ENCODE peak calls at places on chromosomes 2 and 18, in seven cellular contexts. K is GM12865, X is lower lobe of right lung, L is left lung, P is A673, A is GM23338, B is astrocyte of the cerebellum. N is an unnamed sample.
A peak's percentile ranks its signal among the peaks of the same experiment; 100 is the strongest.

GRCh38 chr2:122749347-122749850 is 993.9 kb downstream of the TSN start:
- DNase-seq in P (peak; percentile 25), K (no peak), L (no peak), X (no peak), B (no peak), A (no peak), N (no peak)

GRCh38 chr2:170332676-170333402 is 154.9 kb downstream of the MYO3B start:
- DNase-seq in B (no peak), L (no peak), X (no peak), P (no peak), A (no peak), K (no peak), N (no peak)

GRCh38 chr2:239519081-239519920 is 118.5 kb upstream of the HDAC4 start:
- DNase-seq in X (peak; percentile 52), B (no peak), K (no peak), L (no peak), A (no peak), P (no peak), N (no peak)

GRCh38 chr18:48408727-48409590 is at the start of gene ZBTB7C:
- DNase-seq in L (peak; percentile 85), K (no peak), X (peak; percentile 57), B (no peak), P (peak; percentile 37), A (peak; percentile 65), N (peak; percentile 13)

GRCh38 chr2:237500681-237501424 is 13.8 kb downstream of the MLPH start:
- DNase-seq in B (peak; percentile 99), K (no peak), A (no peak), L (no peak), P (peak; percentile 83), X (no peak), N (no peak)

GRCh38 chr2:28736034-28736433 is 15.6 kb upstream of the PPP1CB start:
- DNase-seq in P (no peak), K (no peak), X (peak; percentile 68), L (no peak), A (no peak), B (no peak), N (no peak)

GRCh38 chr2:11921030-11921583 is 174.7 kb downstream of the LPIN1 start:
- DNase-seq in L (no peak), B (no peak), X (no peak), P (no peak), A (peak; percentile 19), K (no peak), N (no peak)

GRCh38 chr2:222919841-222920609 is 59.2 kb downstream of the ACSL3 start:
- DNase-seq in A (no peak), K (no peak), X (no peak), L (no peak), B (peak; percentile 63), P (no peak), N (no peak)

GRCh38 chr2:39216495-39217191 is 27.1 kb downstream of the CDKL4 start:
- DNase-seq in L (no peak), X (no peak), B (no peak), K (no peak), P (no peak), A (no peak), N (peak; percentile 67)
- TF ChIP-seq CTCF in L (no peak), X (no peak), B (no peak), K (no peak), P (no peak), A (no peak), N (no peak)

DNA sequence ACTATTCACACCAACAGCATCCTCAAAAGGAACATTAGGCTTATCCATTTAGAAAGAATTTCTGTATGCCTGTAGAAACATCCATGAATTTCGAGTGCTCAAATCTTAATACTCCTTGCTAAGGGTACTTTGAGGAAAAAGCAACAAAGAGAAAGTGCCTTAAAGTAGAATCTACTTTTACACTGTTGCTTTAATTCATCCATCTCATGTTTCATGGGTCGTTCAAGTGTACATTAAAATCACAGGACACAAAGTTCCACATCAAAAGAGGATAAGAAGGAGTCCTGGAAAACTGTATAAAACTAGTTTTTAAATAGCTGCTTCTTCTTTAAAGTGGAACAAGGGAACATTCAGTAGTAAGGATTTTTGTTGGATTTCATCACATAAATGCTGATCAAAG is 54.5 kb downstream of the LRP1B start:
- DNase-seq in A (no peak), L (no peak), K (no peak), P (no peak), B (no peak), X (no peak), N (no peak)
- TF ChIP-seq CTCF in A (no peak), L (no peak), K (no peak), P (no peak), B (no peak), X (no peak), N (no peak)

DNA sequence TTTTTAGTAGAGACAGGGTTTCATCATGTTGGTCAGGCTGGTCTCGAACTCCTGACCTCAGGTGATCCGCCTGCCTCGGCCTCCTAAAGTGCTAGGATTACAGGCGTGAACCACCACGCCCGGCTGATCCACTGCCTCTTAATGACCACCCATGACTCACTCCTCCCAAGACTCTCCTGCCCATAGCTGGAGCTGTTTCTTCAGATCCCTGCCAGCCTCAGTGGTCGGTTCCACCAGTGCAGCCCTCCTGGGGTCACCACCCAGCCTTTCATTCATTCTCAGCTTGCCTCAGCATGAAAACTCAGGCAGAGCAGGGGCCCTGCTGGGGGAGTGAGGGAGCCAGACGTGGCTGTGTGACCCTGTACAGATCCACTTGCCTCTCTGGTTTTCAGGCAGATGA is 12.5 kb downstream of the KCNIP3 start:
- DNase-seq in A (no peak), X (no peak), P (no peak), K (no peak), L (no peak), B (no peak), N (no peak)
- TF ChIP-seq CTCF in A (no peak), X (no peak), P (no peak), K (no peak), L (no peak), B (no peak), N (no peak)

GRCh38 chr2:101788995-101789970 is 91.8 kb downstream of the MAP4K4 start:
- DNase-seq in A (no peak), P (no peak), L (no peak), X (no peak), K (no peak), B (no peak), N (no peak)
- TF ChIP-seq CTCF in A (no peak), P (no peak), L (no peak), X (no peak), K (no peak), B (no peak), N (no peak)

GRCh38 chr2:215736653-215737290 is 276.6 kb downstream of the MREG start:
- DNase-seq in A (peak; percentile 77), X (no peak), P (no peak), L (no peak), B (no peak), K (no peak), N (no peak)
- TF ChIP-seq CTCF in A (peak; percentile 59), X (no peak), P (no peak), L (no peak), B (peak; percentile 30), K (no peak), N (no peak)

GRCh38 chr2:233010569-233011267 is 2.3 kb downstream of the NGEF start:
- DNase-seq in A (no peak), B (no peak), K (no peak), P (no peak), L (no peak), X (no peak), N (no peak)
- TF ChIP-seq CTCF in A (no peak), B (no peak), K (no peak), P (no peak), L (no peak), X (no peak), N (no peak)

DNA sequence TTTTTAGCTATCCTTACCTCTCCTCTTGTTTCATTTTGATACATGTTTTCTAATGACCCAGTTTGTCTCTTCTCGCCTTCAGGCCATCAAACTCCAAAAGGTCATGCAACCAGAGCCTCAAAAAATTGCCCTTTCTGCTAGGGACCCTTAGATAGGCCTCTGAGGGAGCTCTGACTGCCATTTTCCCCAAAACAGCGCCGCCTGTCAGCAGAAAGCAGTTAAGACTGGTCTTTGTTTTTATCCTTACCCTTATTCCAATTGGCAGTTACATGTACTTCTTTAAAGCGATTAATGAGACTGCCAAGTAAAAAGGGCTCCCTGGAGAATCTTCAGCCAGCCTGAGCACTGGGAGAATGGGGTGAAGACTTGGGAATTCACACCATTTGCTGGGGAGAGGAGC is 55.1 kb upstream of the RIT2 start:
- DNase-seq in K (no peak), L (no peak), B (no peak), P (peak; percentile 5), A (peak; percentile 50), X (no peak), N (no peak)
- TF ChIP-seq CTCF in K (no peak), L (no peak), B (no peak), P (peak; percentile 20), A (peak; percentile 58), X (no peak), N (no peak)

DNA sequence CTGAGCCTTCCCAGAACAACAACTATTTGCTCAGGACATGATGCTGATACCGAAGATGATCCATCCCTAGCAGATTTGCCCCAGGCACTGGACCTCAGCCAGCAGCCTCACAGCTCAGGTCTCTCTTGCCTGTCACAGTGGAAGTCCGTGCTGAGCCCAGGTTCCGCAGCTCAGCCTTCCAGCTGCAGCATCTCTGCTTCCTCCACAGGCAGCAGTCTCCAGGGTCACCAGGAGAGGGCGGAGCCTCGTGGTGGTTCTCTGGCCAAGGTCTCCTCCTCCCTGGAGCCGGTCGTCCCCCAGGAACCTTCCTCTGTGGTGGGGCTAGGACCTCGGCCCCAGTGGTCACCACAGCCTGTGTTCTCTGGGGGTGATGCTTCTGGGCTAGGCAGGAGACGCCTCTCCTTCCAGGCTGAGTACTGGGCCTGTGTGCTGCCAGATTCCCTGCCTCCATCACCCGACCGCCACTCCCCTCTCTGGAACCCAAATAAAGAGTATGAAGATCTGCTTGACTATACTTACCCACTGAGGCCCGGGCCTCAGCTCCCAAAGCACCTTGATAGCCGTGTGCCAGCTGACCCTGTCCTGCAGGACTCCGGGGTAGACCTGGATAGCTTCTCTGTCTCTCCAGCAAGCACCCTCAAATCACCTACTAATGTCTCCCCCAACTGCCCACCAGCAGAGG is 15.4 kb downstream of the CEP68 start:
- DNase-seq in P (no peak), K (no peak), B (no peak), A (peak; percentile 49), L (no peak), X (no peak), N (no peak)
- TF ChIP-seq CTCF in P (no peak), K (peak; percentile 23), B (peak; percentile 16), A (peak; percentile 40), L (no peak), X (no peak), N (no peak)

DNA sequence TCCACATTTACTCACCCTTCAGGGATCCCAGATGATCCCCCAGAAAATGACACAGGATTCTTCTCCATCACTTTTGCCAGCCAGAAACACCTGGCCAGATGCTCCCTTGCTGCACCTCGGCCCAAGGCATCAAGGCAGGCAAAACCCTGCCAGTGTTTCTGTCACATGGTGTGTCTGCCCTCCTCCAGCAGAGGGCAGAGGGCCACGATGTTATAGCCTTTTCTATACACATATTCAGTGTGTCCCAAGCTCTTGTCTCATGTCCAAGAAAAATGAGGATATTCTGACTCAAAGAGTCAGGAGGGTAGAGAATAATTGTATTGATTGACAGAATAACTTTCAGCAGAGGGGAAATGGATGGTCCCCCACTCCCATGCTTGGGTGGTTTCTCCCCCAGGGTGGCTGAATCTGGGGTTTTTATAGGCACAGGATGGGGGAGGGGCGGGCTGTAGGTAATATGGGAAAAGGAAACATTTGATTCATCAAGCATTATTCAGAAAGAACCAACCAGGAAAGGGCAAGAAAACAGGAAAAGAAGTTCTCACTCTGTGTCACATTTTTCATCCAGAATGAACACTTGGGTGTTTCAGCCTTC is 933.9 kb downstream of the TRIB2 start:
- DNase-seq in K (peak; percentile 28), B (no peak), X (no peak), L (no peak), P (peak; percentile 4), A (peak; percentile 55), N (no peak)
- TF ChIP-seq CTCF in K (no peak), B (no peak), X (no peak), L (no peak), P (no peak), A (peak; percentile 26), N (no peak)

N was measured in CD4-positive, alpha-beta T cell.